ENCODE peak calls at places on chromosome 20, in eight cellular contexts. M, G, W, Q, C, A, J and H are unnamed samples.

GRCh38 chr20:48354320-48355263 is 473.2 kb downstream of the PREX1 start:
- DNase-seq in M (no peak), G (no peak), W (no peak), C (no peak), Q (no peak), A (no peak), J (no peak), H (no peak)

GRCh38 chr20:56285496-56285895 is 37.0 kb downstream of the MC3R start:
- DNase-seq in Q (no peak), G (no peak), W (no peak), C (no peak), M (no peak), A (no peak), J (no peak), H (no peak)

GRCh38 chr20:1301031-1301529 is 27.9 kb downstream of the SDCBP2 start:
- DNase-seq in A (no peak), W (peak; percentile 75), Q (peak; percentile 67), J (no peak), C (no peak), G (peak; percentile 31), M (peak; percentile 18), H (peak; percentile 77)

GRCh38 chr20:904146-904545 is 12.0 kb downstream of the ANGPT4 start:
- DNase-seq in C (no peak), A (no peak), M (no peak), W (no peak), Q (no peak), G (no peak), J (no peak), H (no peak)

GRCh38 chr20:38754924-38755323 is 6.7 kb downstream of the ACTR5 start:
- DNase-seq in A (no peak), M (no peak), C (no peak), J (no peak), Q (no peak), W (no peak), G (no peak), H (no peak)

GRCh38 chr20:19789009-19789408 is 31.0 kb downstream of the RIN2 start:
- DNase-seq in Q (no peak), W (no peak), C (no peak), G (peak; percentile 42), J (no peak), A (no peak), M (no peak), H (no peak)

GRCh38 chr20:6502999-6503398 is 264.5 kb upstream of the BMP2 start:
- DNase-seq in M (no peak), W (no peak), G (no peak), C (no peak), A (no peak), J (no peak), Q (no peak), H (no peak)

GRCh38 chr20:32165836-32166545 is 41.6 kb downstream of the PLAGL2 start:
- DNase-seq in M (no peak), G (no peak), J (peak; percentile 69), Q (no peak), W (no peak), C (no peak), A (no peak), H (no peak)

GRCh38 chr20:51928931-51929330 is 126.6 kb upstream of the SALL4 start:
- DNase-seq in Q (no peak), A (no peak), W (no peak), C (no peak), M (no peak), G (no peak), J (no peak), H (no peak)

GRCh38 chr20:56606174-56606945 is 22.7 kb upstream of the TFAP2C start:
- DNase-seq in J (no peak), W (no peak), A (no peak), C (peak; percentile 60), M (peak; percentile 79), Q (no peak), G (peak; percentile 33), H (no peak)

GRCh38 chr20:10863337-10864060 is 189.7 kb upstream of the JAG1 start:
- DNase-seq in W (peak; percentile 90), G (peak; percentile 57), J (peak; percentile 18), C (no peak), M (peak; percentile 23), A (no peak), Q (no peak), H (no peak)

GRCh38 chr20:10629946-10630345 is 43.9 kb downstream of the JAG1 start:
- DNase-seq in G (no peak), M (no peak), W (no peak), A (no peak), Q (no peak), J (no peak), C (no peak), H (no peak)

GRCh38 chr20:34547844-34548613 is 10.5 kb upstream of the MAP1LC3A start:
- DNase-seq in W (no peak), C (no peak), J (no peak), Q (no peak), A (no peak), M (no peak), G (no peak), H (no peak)

GRCh38 chr20:17010181-17010580 is 216.7 kb upstream of the PCSK2 start:
- DNase-seq in W (no peak), M (no peak), G (no peak), J (no peak), Q (no peak), A (no peak), C (no peak), H (no peak)

GRCh38 chr20:3887870-3888614 is 1.1 kb upstream of the PANK2 start:
- DNase-seq in W (no peak), G (peak; percentile 42), C (peak; percentile 25), Q (no peak), J (no peak), A (no peak), M (peak; percentile 26), H (no peak)

GRCh38 chr20:5973971-5974370 is 23.5 kb downstream of the MCM8 start:
- DNase-seq in Q (no peak), A (no peak), G (no peak), W (no peak), J (no peak), C (no peak), M (no peak), H (no peak)

GRCh38 chr20:13355386-13355785 is 134.3 kb downstream of the ISM1 start:
- DNase-seq in M (no peak), W (no peak), J (no peak), C (no peak), G (no peak), A (no peak), Q (no peak), H (peak; percentile 57)

GRCh38 chr20:57500235-57500634 is 24.7 kb downstream of the CTCFL start:
- DNase-seq in Q (no peak), M (no peak), W (no peak), J (no peak), C (no peak), A (no peak), G (no peak), H (no peak)

DNA sequence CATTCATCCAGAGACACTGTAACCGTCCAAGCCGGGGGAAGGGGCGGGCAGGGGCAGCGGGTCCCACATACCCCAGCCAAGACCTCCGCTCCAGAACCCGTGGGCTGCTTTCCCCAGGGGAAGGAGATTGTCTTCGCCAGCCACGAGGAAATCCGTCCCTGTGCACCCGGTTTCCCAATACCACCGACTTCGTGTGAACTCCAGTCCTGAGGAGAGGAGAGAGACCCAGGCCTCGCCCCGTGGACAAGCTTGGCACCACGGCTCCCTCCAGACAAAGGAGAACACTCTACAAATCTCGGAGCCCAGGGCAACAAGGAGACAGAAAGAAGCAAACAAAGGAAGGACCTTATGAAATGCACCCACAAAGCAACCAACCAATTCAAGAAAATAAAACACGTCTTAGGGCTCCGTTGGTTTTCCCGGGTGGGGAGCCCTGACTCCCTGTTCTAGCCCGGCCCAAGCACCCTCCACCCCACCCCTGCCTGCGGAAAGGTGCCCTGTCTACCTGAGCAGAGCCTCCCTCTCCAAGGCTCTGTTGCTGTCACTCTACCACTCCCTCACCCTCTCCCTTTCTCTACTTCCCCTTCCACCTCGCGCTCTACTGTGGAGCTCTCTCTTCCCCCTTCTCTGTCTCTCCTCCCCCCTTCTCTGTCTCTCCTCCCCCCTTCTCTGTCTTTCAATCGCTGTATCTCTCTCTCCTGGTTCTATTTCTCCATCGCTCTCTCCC is 1382.8 kb upstream of the DEFB115 start:
- DNase-seq in A (no peak), M (no peak), C (no peak), G (no peak), W (no peak), Q (no peak), J (no peak), H (no peak)
- H3K9me3 ChIP-seq in A (no peaks in the 10 kb centered on the region), M (peaks cover 7% of the 10 kb centered on the region), C (no peaks in the 10 kb centered on the region), G (peaks cover 6% of the 10 kb centered on the region), W (peaks cover 43% of the 10 kb centered on the region), Q (no peaks in the 10 kb centered on the region), J (no peaks in the 10 kb centered on the region), H (peaks cover 24% of the 10 kb centered on the region)

DNA sequence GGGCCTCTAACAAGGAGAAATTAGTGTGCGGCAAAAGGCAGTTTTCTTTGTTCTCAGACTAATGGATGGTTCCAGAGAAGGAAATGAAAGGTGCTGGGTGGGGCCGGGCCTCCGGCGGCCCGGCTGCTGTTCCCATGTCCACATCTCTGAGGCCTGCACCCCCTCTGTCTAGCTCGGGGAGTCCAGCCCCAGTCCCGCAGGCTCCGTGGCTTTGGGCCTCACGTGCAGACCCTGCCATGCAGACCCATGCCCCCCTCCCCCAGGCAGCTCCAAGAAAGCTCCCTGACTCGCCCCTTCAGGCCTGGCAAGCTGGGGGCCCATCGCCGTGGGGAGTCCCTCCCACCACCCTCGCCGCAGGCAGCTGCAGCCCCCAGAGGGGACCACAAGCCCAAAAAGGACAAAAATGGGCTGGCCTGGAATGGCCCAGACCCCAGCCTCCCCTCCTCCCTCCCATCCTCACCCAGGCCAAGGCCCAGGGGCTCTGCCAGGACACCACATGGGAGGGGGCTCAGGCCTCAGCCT is 35.7 kb upstream of the MRGBP start:
- DNase-seq in C (no peak), M (no peak), A (no peak), G (no peak), J (no peak), Q (no peak), W (no peak), H (no peak)
- H3K27ac ChIP-seq in C (no peak overlapping the region), M (peak overlapping the region; percentile 49), A (no peak overlapping the region), G (no peak overlapping the region), J (no peak overlapping the region), Q (no peak overlapping the region), W (no peak overlapping the region), H (no peak overlapping the region)

DNA sequence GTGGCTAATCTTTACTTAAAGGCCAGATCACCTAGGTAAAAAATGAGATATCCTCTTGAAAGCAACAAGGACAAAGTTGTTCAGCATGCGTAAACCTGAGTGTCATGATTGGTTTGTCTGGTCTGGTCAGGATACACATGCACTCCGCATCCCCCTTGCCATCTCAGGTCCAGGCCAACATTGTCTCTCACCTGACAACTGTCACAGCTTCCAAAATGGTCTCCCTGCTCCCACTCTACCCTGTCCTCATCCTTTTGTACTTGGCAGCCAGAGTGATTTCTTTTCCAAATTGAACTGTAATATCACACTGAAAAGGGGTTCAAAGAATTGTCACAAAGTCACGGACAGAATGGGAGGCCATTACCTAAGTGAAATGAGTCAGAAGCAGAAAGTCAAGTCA is 21.1 kb upstream of the APCDD1L start:
- DNase-seq in J (no peak), W (no peak), M (no peak), Q (no peak), G (no peak), C (no peak), A (no peak), H (no peak)
- H3K9me3 ChIP-seq in J (peaks cover 10% of the 10 kb centered on the region), W (peaks cover 10% of the 10 kb centered on the region), M (peaks cover 6% of the 10 kb centered on the region), Q (no peaks in the 10 kb centered on the region), G (peaks cover 42% of the 10 kb centered on the region), C (peaks cover 10% of the 10 kb centered on the region), A (no peaks in the 10 kb centered on the region), H (no peaks in the 10 kb centered on the region)

DNA sequence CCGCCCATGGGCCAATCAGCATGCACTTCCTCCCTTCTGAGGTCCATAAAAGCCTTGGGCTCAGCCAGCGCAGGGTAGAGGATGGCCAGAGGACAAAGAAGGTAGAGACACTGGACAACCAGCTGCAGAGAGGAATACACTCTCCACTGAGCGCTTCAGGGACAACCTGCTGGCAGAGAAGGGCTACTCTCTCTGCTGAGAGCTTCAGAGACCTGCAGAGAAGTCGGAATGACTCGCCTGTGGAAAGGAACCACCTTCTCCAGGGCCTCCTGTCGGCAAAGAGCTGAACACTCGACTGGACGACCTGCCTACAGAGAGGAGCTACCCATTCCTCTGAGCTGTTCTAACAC is 31.4 kb upstream of the SLA2 start:
- DNase-seq in Q (no peak), J (no peak), A (no peak), C (no peak), M (no peak), W (no peak), G (no peak), H (no peak)
- H3K27ac ChIP-seq in Q (no peak overlapping the region), J (no peak overlapping the region), A (no peak overlapping the region), C (no peak overlapping the region), M (no peak overlapping the region), W (no peak overlapping the region), G (no peak overlapping the region), H (no peak overlapping the region)